ENCODE peak calls at places on chromosomes 13 and 19, in seven cellular contexts. I, Y, R, F, Z, D and J are unnamed samples. For H3K9me3, the result is how much of the 10 kb centered on the place peaks cover.

GRCh38 chr19:484494-484893 is 11.8 kb upstream of the MADCAM1 start:
- DNase-seq in Y (no peak), F (peak), Z (no peak), I (no peak), R (no peak), D (no peak), J (no peak)

GRCh38 chr13:106372199-106373160 is 163.0 kb downstream of the EFNB2 start:
- DNase-seq in R (no peak), I (no peak), Z (peak), F (no peak), Y (peak), D (no peak), J (peak)

GRCh38 chr19:54451331-54451871 is 2.4 kb downstream of the LENG8 start:
- DNase-seq in Y (no peak), I (peak), R (no peak), Z (peak), D (no peak), F (no peak), J (no peak)

GRCh38 chr13:110233181-110233641 is 73.7 kb downstream of the COL4A1 start:
- DNase-seq in Z (peak), I (no peak), D (no peak), F (no peak), Y (peak), R (peak), J (peak)

GRCh38 chr19:32397736-32398135 is 7.8 kb upstream of the DPY19L3 start:
- DNase-seq in Y (peak), I (no peak), D (no peak), R (no peak), F (no peak), Z (peak), J (peak)

GRCh38 chr13:95564091-95564490 is 11.6 kb downstream of the CLDN10 start:
- DNase-seq in Y (no peak), F (no peak), Z (no peak), R (no peak), I (no peak), D (no peak), J (no peak)

GRCh38 chr19:18514800-18515682 is 6.8 kb downstream of the ELL start:
- DNase-seq in Z (peak), I (peak), Y (peak), D (peak), F (no peak), R (peak), J (no peak)

GRCh38 chr13:69601661-69602060 is 506.0 kb upstream of the ATXN8OS start:
- DNase-seq in D (no peak), Y (no peak), R (no peak), I (no peak), Z (no peak), F (no peak), J (no peak)

GRCh38 chr13:26946675-26947342 is 186.2 kb upstream of the GPR12 start:
- DNase-seq in Y (peak), F (no peak), Z (peak), D (no peak), R (no peak), I (no peak), J (peak)

GRCh38 chr19:917323-918151 is at the start of gene KISS1R:
- DNase-seq in F (peak), R (no peak), I (peak), Z (peak), D (no peak), Y (peak), J (peak)

GRCh38 chr13:44715287-44716224 is 139.4 kb upstream of the TSC22D1 start:
- DNase-seq in F (no peak), R (no peak), Y (no peak), I (no peak), Z (peak), D (no peak), J (no peak)

GRCh38 chr19:46608178-46608577 is 7.0 kb downstream of the CALM3 start:
- DNase-seq in D (no peak), Y (no peak), F (no peak), R (no peak), I (no peak), Z (no peak), J (no peak)

GRCh38 chr13:113451951-113452421 is 1.3 kb downstream of the ADPRHL1 start:
- DNase-seq in I (no peak), R (peak), F (no peak), Z (no peak), D (no peak), Y (no peak), J (no peak)

GRCh38 chr19:3614858-3615505 is 8.3 kb upstream of the TBXA2R start:
- DNase-seq in I (no peak), R (no peak), Z (no peak), F (no peak), Y (no peak), D (no peak), J (no peak)

GRCh38 chr19:17739121-17739875 is 12.0 kb upstream of the FCHO1 start:
- DNase-seq in F (no peak), I (no peak), Z (no peak), R (peak), Y (no peak), D (no peak), J (no peak)

GRCh38 chr13:103350147-103350546 is 283.9 kb upstream of the SLC10A2 start:
- DNase-seq in Z (no peak), Y (no peak), F (no peak), D (no peak), R (no peak), I (no peak), J (no peak)

GRCh38 chr13:28584873-28585317 is 74.0 kb upstream of the POMP start:
- DNase-seq in F (no peak), Y (peak), R (no peak), I (no peak), D (no peak), Z (peak), J (peak)

GRCh38 chr13:34522818-34523217 is 419.3 kb upstream of the NBEA start:
- DNase-seq in Z (no peak), F (no peak), R (no peak), I (no peak), Y (no peak), D (no peak), J (no peak)

GRCh38 chr19:35132254-35132653 is 2.6 kb downstream of the LGI4 start:
- DNase-seq in R (no peak), I (no peak), Z (no peak), D (no peak), Y (no peak), F (no peak), J (no peak)
- H3K4me3 ChIP-seq in R (no peak), I (no peak), Z (no peak), D (no peak), Y (no peak), F (no peak), J (no peak)

DNA sequence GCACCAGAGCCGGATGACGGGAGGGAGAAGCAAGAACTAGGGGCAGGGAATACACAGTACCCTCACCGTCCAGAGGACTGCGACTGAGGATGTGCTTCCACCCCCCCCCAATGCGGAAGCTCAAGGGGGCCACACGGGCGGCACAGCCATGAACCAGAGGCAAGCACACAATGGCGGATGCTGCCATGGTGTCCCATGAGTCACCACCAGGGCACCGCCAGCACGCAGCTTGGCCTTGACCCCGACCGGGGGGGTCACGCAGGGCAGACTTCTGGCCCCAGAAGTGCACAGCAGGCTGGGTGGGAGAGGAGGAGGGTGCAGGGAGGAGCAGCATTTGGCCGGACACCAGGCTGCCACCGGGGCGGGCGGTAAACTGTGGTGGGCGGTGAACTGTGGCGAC is 83.5 kb upstream of the ZNF254 start:
- DNase-seq in Y (no peak), D (no peak), R (no peak), I (no peak), Z (no peak), F (peak), J (no peak)
- H3K9me3 ChIP-seq in Y (under half), D (under half), R (under half), I (under half), Z (under half), F (under half), J (under half)

DNA sequence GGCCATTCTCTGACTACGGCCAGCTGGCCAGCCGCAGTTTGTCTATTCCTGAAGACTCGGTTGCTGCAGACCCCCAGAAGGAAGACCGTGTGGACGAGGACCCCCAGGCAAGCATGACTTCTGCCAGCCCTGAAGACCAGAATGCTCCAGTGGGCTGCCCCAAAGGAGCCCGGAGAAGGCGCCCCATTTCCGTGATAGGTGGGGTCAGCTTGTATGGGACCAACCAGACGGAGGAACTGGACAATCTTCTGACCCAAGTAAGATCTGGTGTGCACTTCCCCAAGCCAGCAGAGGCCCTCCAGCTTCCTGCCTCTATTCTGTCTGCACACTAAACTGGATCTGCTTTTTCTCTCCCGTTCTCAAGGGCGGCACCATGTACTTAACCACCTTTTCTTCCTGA is 59.8 kb upstream of the C1QTNF9 start:
- DNase-seq in F (no peak), I (no peak), R (no peak), Y (no peak), Z (no peak), D (no peak), J (no peak)
- H3K4me3 ChIP-seq in F (no peak), I (no peak), R (no peak), Y (no peak), Z (no peak), D (no peak), J (no peak)

DNA sequence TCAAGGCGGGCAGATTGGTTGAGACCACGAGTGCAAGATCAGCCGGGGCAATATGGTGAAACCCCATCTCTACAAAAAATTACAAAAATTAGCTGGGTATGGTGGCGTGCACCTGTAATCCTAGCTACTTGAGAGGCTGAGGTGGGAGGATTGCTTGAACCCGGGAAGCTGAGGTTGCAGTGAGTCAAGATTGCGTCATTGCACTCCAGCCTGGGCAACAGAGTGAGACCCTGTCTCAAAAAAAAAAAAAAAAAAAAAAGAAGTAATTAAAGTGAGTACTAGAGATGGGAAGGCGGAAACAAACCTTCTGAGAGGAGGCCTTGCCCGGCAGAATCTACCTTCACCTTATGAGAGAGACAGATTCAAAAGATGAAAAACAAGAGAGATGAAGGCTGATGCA is 14.7 kb downstream of the NLRP9 start:
- DNase-seq in R (no peak), Z (no peak), D (no peak), Y (no peak), I (no peak), F (no peak), J (no peak)
- H3K9me3 ChIP-seq in R (under half), Z (under half), D (under half), Y (under half), I (under half), F (under half), J (under half)

GRCh38 chr13:67223742-67224141 is 6.4 kb downstream of the PCDH9 start:
- DNase-seq in R (no peak), Z (no peak), D (no peak), Y (peak), I (no peak), F (no peak), J (peak)
- H3K4me3 ChIP-seq in R (peak), Z (no peak), D (no peak), Y (no peak), I (no peak), F (peak), J (peak)

GRCh38 chr19:47778954-47779351 is 450 bp downstream of the SELENOW start:
- DNase-seq in Y (no peak), F (no peak), D (no peak), Z (peak), R (peak), I (no peak), J (peak)

GRCh38 chr19:47780215-47780551 is 1.7 kb downstream of the SELENOW start:
- DNase-seq in Y (no peak), I (no peak), R (no peak), D (no peak), Z (no peak), F (no peak), J (no peak)

GRCh38 chr19:47779524-47780214 is 1.2 kb downstream of the SELENOW start:
- DNase-seq in I (peak), R (peak), Z (peak), D (no peak), F (no peak), Y (no peak), J (peak)

GRCh38 chr19:47778089-47778953 is at the start of gene SELENOW:
- DNase-seq in D (peak), Z (peak), R (peak), I (peak), Y (peak), F (peak), J (peak)

DNA sequence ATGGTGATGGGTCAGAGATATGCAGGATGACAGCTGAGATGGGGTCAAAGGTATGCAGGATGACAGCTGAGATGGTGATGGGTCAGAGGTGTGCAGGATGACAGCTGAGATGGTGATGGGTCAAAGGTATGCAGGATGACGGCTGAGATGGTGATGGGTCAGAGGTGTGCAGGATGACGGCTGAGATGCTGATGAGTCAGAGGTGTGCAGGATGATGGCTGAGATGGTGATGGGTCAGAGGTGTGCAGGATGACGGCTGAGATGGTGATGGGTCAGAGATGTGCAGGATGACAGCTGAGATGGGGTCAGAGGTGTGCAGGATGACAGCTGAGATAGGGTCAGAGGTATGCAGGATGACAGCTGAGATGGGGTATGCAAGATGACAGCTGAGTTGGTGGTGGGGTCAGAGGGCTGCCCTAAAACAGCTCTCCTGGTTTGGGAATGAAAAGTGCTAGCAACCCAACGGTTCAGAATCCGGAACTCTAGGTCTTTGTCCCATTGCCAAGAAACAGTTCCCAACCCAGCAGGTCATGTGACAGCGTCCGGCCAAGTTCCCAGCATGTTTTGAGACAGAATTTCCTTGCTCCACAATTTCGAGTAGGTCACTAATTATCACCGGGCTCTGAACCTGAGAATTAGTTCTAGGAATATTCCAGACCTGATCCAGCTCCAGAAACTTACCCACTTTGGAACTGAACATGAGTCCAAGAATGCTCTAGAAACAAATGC is 3.3 kb downstream of the SELENOW start:
- DNase-seq in F (no peak), D (no peak), R (peak), I (peak), Y (no peak), Z (peak), J (no peak)
- H3K9me3 ChIP-seq in F (under half), D (under half), R (under half), I (under half), Y (under half), Z (under half), J (under half)

DNA sequence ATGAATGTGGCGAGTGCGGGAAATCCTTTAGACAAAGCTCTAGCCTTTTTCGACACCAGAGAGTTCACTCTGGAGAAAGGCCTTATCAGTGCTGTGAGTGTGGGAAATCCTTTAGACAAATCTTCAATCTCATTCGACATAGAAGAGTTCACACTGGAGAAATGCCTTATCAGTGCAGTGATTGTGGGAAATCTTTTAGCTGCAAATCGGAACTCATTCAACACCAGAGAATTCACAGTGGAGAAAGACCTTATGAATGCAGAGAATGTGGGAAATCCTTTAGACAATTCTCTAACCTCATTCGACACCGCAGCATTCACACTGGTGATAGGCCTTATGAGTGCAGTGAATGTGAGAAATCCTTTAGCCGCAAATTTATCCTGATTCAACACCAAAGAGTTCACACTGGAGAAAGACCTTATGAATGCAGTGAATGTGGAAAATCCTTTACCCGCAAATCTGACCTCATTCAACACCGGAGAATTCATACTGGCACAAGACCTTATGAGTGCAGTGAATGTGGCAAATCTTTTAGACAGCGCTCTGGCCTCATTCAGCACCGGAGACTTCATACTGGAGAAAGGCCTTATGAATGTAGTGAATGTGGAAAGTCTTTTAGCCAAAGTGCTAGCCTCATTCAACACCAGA is 5.7 kb downstream of the ZNF551 start:
- DNase-seq in Y (no peak), R (no peak), F (no peak), I (no peak), D (no peak), Z (no peak), J (no peak)
- H3K4me3 ChIP-seq in Y (no peak), R (no peak), F (no peak), I (no peak), D (no peak), Z (no peak), J (peak)